ENCODE peak calls at places on chromosomes 1 and 21, in six cellular contexts. One of them, this sample, is unnamed.

GRCh38 chr21:44258056-44258725 is 3.5 kb downstream of the DNMT3L start:
- DNase-seq in stimulated activated CD8-positive, alpha-beta memory T cell treated with anti-CD3 and anti-CD28 coated beads, Interleukin-4, amount 100 ng/mL, for 48 hours: no peak
- DNase-seq in colonic mucosa: no peak
- DNase-seq in nucleus accumbens: no peak
- DNase-seq in uterus: no peak
- DNase-seq in astrocyte: no peak
- DNase-seq in this sample: no peak

GRCh38 chr1:24795236-24795635 is 50.0 kb downstream of the CLIC4 start:
- DNase-seq in uterus: no peak
- DNase-seq in astrocyte: no peak
- DNase-seq in stimulated activated CD8-positive, alpha-beta memory T cell treated with anti-CD3 and anti-CD28 coated beads, Interleukin-4, amount 100 ng/mL, for 48 hours: no peak
- DNase-seq in nucleus accumbens: no peak
- DNase-seq in colonic mucosa: no peak
- DNase-seq in this sample: no peak

GRCh38 chr1:74673351-74674111 is at the start of gene ERICH3:
- DNase-seq in stimulated activated CD8-positive, alpha-beta memory T cell treated with anti-CD3 and anti-CD28 coated beads, Interleukin-4, amount 100 ng/mL, for 48 hours: no peak
- DNase-seq in colonic mucosa: no peak
- DNase-seq in uterus: peak; percentile 22
- DNase-seq in astrocyte: peak; percentile 16
- DNase-seq in nucleus accumbens: peak; percentile 70
- DNase-seq in this sample: no peak

GRCh38 chr1:44632511-44633072 is 41.7 kb downstream of the TMEM53 start:
- DNase-seq in uterus: no peak
- DNase-seq in stimulated activated CD8-positive, alpha-beta memory T cell treated with anti-CD3 and anti-CD28 coated beads, Interleukin-4, amount 100 ng/mL, for 48 hours: no peak
- DNase-seq in nucleus accumbens: no peak
- DNase-seq in astrocyte: no peak
- DNase-seq in colonic mucosa: no peak
- DNase-seq in this sample: no peak

GRCh38 chr21:43016728-43017127 is 42.4 kb downstream of the PKNOX1 start:
- DNase-seq in colonic mucosa: no peak
- DNase-seq in nucleus accumbens: no peak
- DNase-seq in stimulated activated CD8-positive, alpha-beta memory T cell treated with anti-CD3 and anti-CD28 coated beads, Interleukin-4, amount 100 ng/mL, for 48 hours: no peak
- DNase-seq in uterus: no peak
- DNase-seq in astrocyte: no peak
- DNase-seq in this sample: no peak

GRCh38 chr1:230186874-230187273 is 119.8 kb downstream of the GALNT2 start:
- DNase-seq in colonic mucosa: no peak
- DNase-seq in astrocyte: no peak
- DNase-seq in stimulated activated CD8-positive, alpha-beta memory T cell treated with anti-CD3 and anti-CD28 coated beads, Interleukin-4, amount 100 ng/mL, for 48 hours: no peak
- DNase-seq in uterus: no peak
- DNase-seq in nucleus accumbens: no peak
- DNase-seq in this sample: no peak

GRCh38 chr1:168179411-168180147 is 817 bp downstream of the TIPRL start:
- DNase-seq in nucleus accumbens: peak; percentile 12
- DNase-seq in astrocyte: peak; percentile 9
- DNase-seq in uterus: no peak
- DNase-seq in colonic mucosa: peak; percentile 28
- DNase-seq in stimulated activated CD8-positive, alpha-beta memory T cell treated with anti-CD3 and anti-CD28 coated beads, Interleukin-4, amount 100 ng/mL, for 48 hours: peak; percentile 38
- DNase-seq in this sample: no peak

GRCh38 chr21:29124645-29125044 is 5.8 kb upstream of the MAP3K7CL start:
- DNase-seq in astrocyte: no peak
- DNase-seq in colonic mucosa: no peak
- DNase-seq in stimulated activated CD8-positive, alpha-beta memory T cell treated with anti-CD3 and anti-CD28 coated beads, Interleukin-4, amount 100 ng/mL, for 48 hours: no peak
- DNase-seq in nucleus accumbens: no peak
- DNase-seq in uterus: no peak
- DNase-seq in this sample: no peak

GRCh38 chr1:207309775-207310273 is 11.7 kb upstream of the CD55 start:
- DNase-seq in uterus: no peak
- DNase-seq in stimulated activated CD8-positive, alpha-beta memory T cell treated with anti-CD3 and anti-CD28 coated beads, Interleukin-4, amount 100 ng/mL, for 48 hours: no peak
- DNase-seq in nucleus accumbens: no peak
- DNase-seq in astrocyte: peak; percentile 86
- DNase-seq in colonic mucosa: no peak
- DNase-seq in this sample: no peak

GRCh38 chr1:190754769-190755168 is 277.1 kb upstream of the BRINP3 start:
- DNase-seq in uterus: no peak
- DNase-seq in astrocyte: peak; percentile 40
- DNase-seq in nucleus accumbens: no peak
- DNase-seq in colonic mucosa: no peak
- DNase-seq in stimulated activated CD8-positive, alpha-beta memory T cell treated with anti-CD3 and anti-CD28 coated beads, Interleukin-4, amount 100 ng/mL, for 48 hours: no peak
- DNase-seq in this sample: no peak

GRCh38 chr1:83497563-83497962 is 501.4 kb downstream of the TTLL7 start:
- DNase-seq in stimulated activated CD8-positive, alpha-beta memory T cell treated with anti-CD3 and anti-CD28 coated beads, Interleukin-4, amount 100 ng/mL, for 48 hours: no peak
- DNase-seq in uterus: no peak
- DNase-seq in astrocyte: no peak
- DNase-seq in colonic mucosa: no peak
- DNase-seq in nucleus accumbens: no peak
- DNase-seq in this sample: no peak

GRCh38 chr1:23555225-23555801 is 4.0 kb downstream of the ID3 start:
- DNase-seq in nucleus accumbens: peak; percentile 23
- DNase-seq in stimulated activated CD8-positive, alpha-beta memory T cell treated with anti-CD3 and anti-CD28 coated beads, Interleukin-4, amount 100 ng/mL, for 48 hours: no peak
- DNase-seq in uterus: no peak
- DNase-seq in colonic mucosa: peak; percentile 41
- DNase-seq in astrocyte: peak; percentile 64
- DNase-seq in this sample: no peak

GRCh38 chr1:205861540-205861939 is 11.6 kb upstream of the PM20D1 start:
- DNase-seq in uterus: no peak
- DNase-seq in colonic mucosa: no peak
- DNase-seq in nucleus accumbens: no peak
- DNase-seq in stimulated activated CD8-positive, alpha-beta memory T cell treated with anti-CD3 and anti-CD28 coated beads, Interleukin-4, amount 100 ng/mL, for 48 hours: no peak
- DNase-seq in astrocyte: no peak
- DNase-seq in this sample: no peak

GRCh38 chr1:5945445-5945844 is 46.8 kb downstream of the NPHP4 start:
- DNase-seq in astrocyte: no peak
- DNase-seq in colonic mucosa: no peak
- DNase-seq in uterus: no peak
- DNase-seq in stimulated activated CD8-positive, alpha-beta memory T cell treated with anti-CD3 and anti-CD28 coated beads, Interleukin-4, amount 100 ng/mL, for 48 hours: no peak
- DNase-seq in nucleus accumbens: no peak
- DNase-seq in this sample: peak; percentile 30

GRCh38 chr1:228742535-228742934 is 7.3 kb downstream of the RHOU start:
- DNase-seq in colonic mucosa: no peak
- DNase-seq in astrocyte: no peak
- DNase-seq in nucleus accumbens: no peak
- DNase-seq in stimulated activated CD8-positive, alpha-beta memory T cell treated with anti-CD3 and anti-CD28 coated beads, Interleukin-4, amount 100 ng/mL, for 48 hours: no peak
- DNase-seq in uterus: no peak
- DNase-seq in this sample: no peak

GRCh38 chr1:156750932-156751723 is at the start of gene HDGF:
- DNase-seq in nucleus accumbens: peak; percentile 60
- DNase-seq in astrocyte: no peak
- DNase-seq in colonic mucosa: peak; percentile 50
- DNase-seq in stimulated activated CD8-positive, alpha-beta memory T cell treated with anti-CD3 and anti-CD28 coated beads, Interleukin-4, amount 100 ng/mL, for 48 hours: peak; percentile 58
- DNase-seq in uterus: peak; percentile 63
- DNase-seq in this sample: no peak

GRCh38 chr21:43922949-43923348 is 57.9 kb downstream of the AGPAT3 start:
- DNase-seq in astrocyte: no peak
- DNase-seq in colonic mucosa: no peak
- DNase-seq in nucleus accumbens: no peak
- DNase-seq in uterus: no peak
- DNase-seq in stimulated activated CD8-positive, alpha-beta memory T cell treated with anti-CD3 and anti-CD28 coated beads, Interleukin-4, amount 100 ng/mL, for 48 hours: no peak
- DNase-seq in this sample: no peak

GRCh38 chr1:31102501-31102950 is 37.0 kb upstream of the PUM1 start:
- DNase-seq in uterus: no peak
- DNase-seq in astrocyte: peak; percentile 56
- DNase-seq in colonic mucosa: peak; percentile 61
- DNase-seq in stimulated activated CD8-positive, alpha-beta memory T cell treated with anti-CD3 and anti-CD28 coated beads, Interleukin-4, amount 100 ng/mL, for 48 hours: no peak
- DNase-seq in nucleus accumbens: no peak
- DNase-seq in this sample: no peak

GRCh38 chr1:53628286-53628955 is 110.5 kb downstream of the GLIS1 start:
- DNase-seq in stimulated activated CD8-positive, alpha-beta memory T cell treated with anti-CD3 and anti-CD28 coated beads, Interleukin-4, amount 100 ng/mL, for 48 hours: no peak
- DNase-seq in colonic mucosa: no peak
- DNase-seq in astrocyte: no peak
- DNase-seq in nucleus accumbens: no peak
- DNase-seq in uterus: no peak
- DNase-seq in this sample: peak; percentile 36

GRCh38 chr1:192159034-192159433 is 772 bp downstream of the RGS18 start:
- DNase-seq in stimulated activated CD8-positive, alpha-beta memory T cell treated with anti-CD3 and anti-CD28 coated beads, Interleukin-4, amount 100 ng/mL, for 48 hours: no peak
- DNase-seq in astrocyte: no peak
- DNase-seq in uterus: no peak
- DNase-seq in colonic mucosa: no peak
- DNase-seq in nucleus accumbens: no peak
- DNase-seq in this sample: no peak

GRCh38 chr1:232939748-232940147 is 10.7 kb upstream of the NTPCR start:
- DNase-seq in colonic mucosa: no peak
- DNase-seq in nucleus accumbens: no peak
- DNase-seq in astrocyte: no peak
- DNase-seq in uterus: no peak
- DNase-seq in stimulated activated CD8-positive, alpha-beta memory T cell treated with anti-CD3 and anti-CD28 coated beads, Interleukin-4, amount 100 ng/mL, for 48 hours: no peak
- DNase-seq in this sample: no peak

GRCh38 chr21:33849839-33850238 is 65.8 kb downstream of the ATP5PO start:
- DNase-seq in colonic mucosa: no peak
- DNase-seq in astrocyte: no peak
- DNase-seq in nucleus accumbens: no peak
- DNase-seq in uterus: no peak
- DNase-seq in stimulated activated CD8-positive, alpha-beta memory T cell treated with anti-CD3 and anti-CD28 coated beads, Interleukin-4, amount 100 ng/mL, for 48 hours: no peak
- DNase-seq in this sample: no peak

GRCh38 chr21:44575307-44576024 is 1.9 kb downstream of the KRTAP10-4 start:
- DNase-seq in stimulated activated CD8-positive, alpha-beta memory T cell treated with anti-CD3 and anti-CD28 coated beads, Interleukin-4, amount 100 ng/mL, for 48 hours: peak; percentile 8
- DNase-seq in astrocyte: no peak
- DNase-seq in nucleus accumbens: no peak
- DNase-seq in colonic mucosa: no peak
- DNase-seq in uterus: no peak
- DNase-seq in this sample: peak; percentile 9

GRCh38 chr1:66436378-66437135 is 97.4 kb upstream of the SGIP1 start:
- DNase-seq in colonic mucosa: no peak
- DNase-seq in uterus: no peak
- DNase-seq in nucleus accumbens: no peak
- DNase-seq in stimulated activated CD8-positive, alpha-beta memory T cell treated with anti-CD3 and anti-CD28 coated beads, Interleukin-4, amount 100 ng/mL, for 48 hours: peak; percentile 61
- DNase-seq in astrocyte: peak; percentile 80
- DNase-seq in this sample: no peak

GRCh38 chr21:36482673-36483072 is 2.8 kb upstream of the CLDN14 start:
- DNase-seq in uterus: no peak
- DNase-seq in nucleus accumbens: no peak
- DNase-seq in astrocyte: no peak
- DNase-seq in stimulated activated CD8-positive, alpha-beta memory T cell treated with anti-CD3 and anti-CD28 coated beads, Interleukin-4, amount 100 ng/mL, for 48 hours: no peak
- DNase-seq in colonic mucosa: no peak
- DNase-seq in this sample: no peak

GRCh38 chr1:61079276-61079897 is 3.0 kb upstream of the NFIA start:
- DNase-seq in colonic mucosa: peak; percentile 87
- DNase-seq in stimulated activated CD8-positive, alpha-beta memory T cell treated with anti-CD3 and anti-CD28 coated beads, Interleukin-4, amount 100 ng/mL, for 48 hours: no peak
- DNase-seq in uterus: no peak
- DNase-seq in nucleus accumbens: no peak
- DNase-seq in astrocyte: no peak
- DNase-seq in this sample: no peak

GRCh38 chr1:201702936-201703335 is 126.0 kb upstream of the IPO9 start:
- DNase-seq in colonic mucosa: peak; percentile 49
- DNase-seq in nucleus accumbens: peak; percentile 25
- DNase-seq in stimulated activated CD8-positive, alpha-beta memory T cell treated with anti-CD3 and anti-CD28 coated beads, Interleukin-4, amount 100 ng/mL, for 48 hours: no peak
- DNase-seq in uterus: peak; percentile 28
- DNase-seq in astrocyte: no peak
- DNase-seq in this sample: no peak

GRCh38 chr1:7915826-7916225 is 24.8 kb downstream of the TNFRSF9 start:
- DNase-seq in uterus: no peak
- DNase-seq in astrocyte: no peak
- DNase-seq in nucleus accumbens: no peak
- DNase-seq in stimulated activated CD8-positive, alpha-beta memory T cell treated with anti-CD3 and anti-CD28 coated beads, Interleukin-4, amount 100 ng/mL, for 48 hours: peak; percentile 64
- DNase-seq in colonic mucosa: no peak
- DNase-seq in this sample: no peak

GRCh38 chr1:156727914-156728598 is at the start of gene METTL25B:
- DNase-seq in astrocyte: peak; percentile 63
- DNase-seq in colonic mucosa: peak; percentile 89
- DNase-seq in uterus: peak; percentile 83
- DNase-seq in stimulated activated CD8-positive, alpha-beta memory T cell treated with anti-CD3 and anti-CD28 coated beads, Interleukin-4, amount 100 ng/mL, for 48 hours: peak; percentile 87
- DNase-seq in nucleus accumbens: peak; percentile 86
- DNase-seq in this sample: peak; percentile 85

GRCh38 chr1:65193129-65193528 is 45.1 kb downstream of the AK4 start:
- DNase-seq in stimulated activated CD8-positive, alpha-beta memory T cell treated with anti-CD3 and anti-CD28 coated beads, Interleukin-4, amount 100 ng/mL, for 48 hours: no peak
- DNase-seq in colonic mucosa: no peak
- DNase-seq in astrocyte: no peak
- DNase-seq in uterus: no peak
- DNase-seq in nucleus accumbens: no peak
- DNase-seq in this sample: no peak

GRCh38 chr1:17570228-17570627 is 30.7 kb downstream of the ARHGEF10L start:
- DNase-seq in uterus: no peak
- DNase-seq in astrocyte: no peak
- DNase-seq in colonic mucosa: no peak
- DNase-seq in nucleus accumbens: no peak
- DNase-seq in stimulated activated CD8-positive, alpha-beta memory T cell treated with anti-CD3 and anti-CD28 coated beads, Interleukin-4, amount 100 ng/mL, for 48 hours: no peak
- DNase-seq in this sample: no peak

GRCh38 chr1:235888119-235888643 is 21.5 kb upstream of the LYST start:
- DNase-seq in nucleus accumbens: no peak
- DNase-seq in uterus: no peak
- DNase-seq in astrocyte: no peak
- DNase-seq in stimulated activated CD8-positive, alpha-beta memory T cell treated with anti-CD3 and anti-CD28 coated beads, Interleukin-4, amount 100 ng/mL, for 48 hours: peak; percentile 67
- DNase-seq in colonic mucosa: no peak
- DNase-seq in this sample: no peak

GRCh38 chr1:23567629-23567995 is 8.3 kb upstream of the ID3 start:
- DNase-seq in astrocyte: no peak
- DNase-seq in stimulated activated CD8-positive, alpha-beta memory T cell treated with anti-CD3 and anti-CD28 coated beads, Interleukin-4, amount 100 ng/mL, for 48 hours: no peak
- DNase-seq in nucleus accumbens: no peak
- DNase-seq in colonic mucosa: no peak
- DNase-seq in uterus: no peak
- DNase-seq in this sample: no peak

GRCh38 chr21:36250423-36251075 is 69.4 kb upstream of the MORC3 start:
- DNase-seq in nucleus accumbens: no peak
- DNase-seq in uterus: no peak
- DNase-seq in colonic mucosa: no peak
- DNase-seq in astrocyte: no peak
- DNase-seq in stimulated activated CD8-positive, alpha-beta memory T cell treated with anti-CD3 and anti-CD28 coated beads, Interleukin-4, amount 100 ng/mL, for 48 hours: no peak
- DNase-seq in this sample: no peak